ENCODE peak calls at places on chromosome 1, in four cellular contexts. One of them, this sample, is unnamed.

GRCh38 chr1:64933296-64934070 is 32.9 kb downstream of the JAK1 start:
- DNase-seq in activated CD4-positive, alpha-beta T cell treated with anti-CD3 and anti-CD28 coated beads, Interleukin-2, amount 50 U/mL, for 48 hours: no peak
- DNase-seq in iris pigment epithelial cell: peak
- DNase-seq in D341Med: no peak
- DNase-seq in this sample: no peak

GRCh38 chr1:181013144-181013543 is 9.5 kb downstream of the STX6 start:
- DNase-seq in activated CD4-positive, alpha-beta T cell treated with anti-CD3 and anti-CD28 coated beads, Interleukin-2, amount 50 U/mL, for 48 hours: no peak
- DNase-seq in iris pigment epithelial cell: peak
- DNase-seq in D341Med: no peak
- DNase-seq in this sample: no peak

GRCh38 chr1:155691992-155692528 is 3.2 kb downstream of the DAP3 start:
- DNase-seq in activated CD4-positive, alpha-beta T cell treated with anti-CD3 and anti-CD28 coated beads, Interleukin-2, amount 50 U/mL, for 48 hours: no peak
- DNase-seq in iris pigment epithelial cell: no peak
- DNase-seq in D341Med: peak
- DNase-seq in this sample: no peak

GRCh38 chr1:219498666-219499065 is 114.2 kb downstream of the ZC3H11B start:
- DNase-seq in activated CD4-positive, alpha-beta T cell treated with anti-CD3 and anti-CD28 coated beads, Interleukin-2, amount 50 U/mL, for 48 hours: no peak
- DNase-seq in iris pigment epithelial cell: peak
- DNase-seq in D341Med: no peak
- DNase-seq in this sample: no peak

GRCh38 chr1:85550784-85551516 is 29.6 kb upstream of the CCN1 start:
- DNase-seq in activated CD4-positive, alpha-beta T cell treated with anti-CD3 and anti-CD28 coated beads, Interleukin-2, amount 50 U/mL, for 48 hours: no peak
- DNase-seq in iris pigment epithelial cell: peak
- DNase-seq in D341Med: no peak
- DNase-seq in this sample: no peak

GRCh38 chr1:182615468-182616129 is 11.4 kb upstream of the RGS16 start:
- DNase-seq in activated CD4-positive, alpha-beta T cell treated with anti-CD3 and anti-CD28 coated beads, Interleukin-2, amount 50 U/mL, for 48 hours: peak
- DNase-seq in iris pigment epithelial cell: peak
- DNase-seq in D341Med: peak
- DNase-seq in this sample: no peak

GRCh38 chr1:168227620-168228019 is 1.8 kb downstream of the SFT2D2 start:
- DNase-seq in activated CD4-positive, alpha-beta T cell treated with anti-CD3 and anti-CD28 coated beads, Interleukin-2, amount 50 U/mL, for 48 hours: no peak
- DNase-seq in iris pigment epithelial cell: peak
- DNase-seq in D341Med: no peak
- DNase-seq in this sample: no peak

GRCh38 chr1:16351994-16352841 is at the start of gene FBXO42:
- DNase-seq in activated CD4-positive, alpha-beta T cell treated with anti-CD3 and anti-CD28 coated beads, Interleukin-2, amount 50 U/mL, for 48 hours: peak
- DNase-seq in iris pigment epithelial cell: peak
- DNase-seq in D341Med: peak
- DNase-seq in this sample: peak

GRCh38 chr1:88061106-88061829 is 622.8 kb upstream of the PKN2 start:
- DNase-seq in activated CD4-positive, alpha-beta T cell treated with anti-CD3 and anti-CD28 coated beads, Interleukin-2, amount 50 U/mL, for 48 hours: peak
- DNase-seq in iris pigment epithelial cell: peak
- DNase-seq in D341Med: peak
- DNase-seq in this sample: peak

GRCh38 chr1:1777950-1778826 is at the start of gene NADK:
- DNase-seq in activated CD4-positive, alpha-beta T cell treated with anti-CD3 and anti-CD28 coated beads, Interleukin-2, amount 50 U/mL, for 48 hours: peak
- DNase-seq in iris pigment epithelial cell: no peak
- DNase-seq in D341Med: peak
- DNase-seq in this sample: peak

GRCh38 chr1:15961492-15961891 is 14.4 kb downstream of the ZBTB17 start:
- DNase-seq in activated CD4-positive, alpha-beta T cell treated with anti-CD3 and anti-CD28 coated beads, Interleukin-2, amount 50 U/mL, for 48 hours: no peak
- DNase-seq in iris pigment epithelial cell: no peak
- DNase-seq in D341Med: no peak
- DNase-seq in this sample: no peak

GRCh38 chr1:101237229-101237837 is 514 bp downstream of the S1PR1 start:
- DNase-seq in activated CD4-positive, alpha-beta T cell treated with anti-CD3 and anti-CD28 coated beads, Interleukin-2, amount 50 U/mL, for 48 hours: no peak
- DNase-seq in iris pigment epithelial cell: peak
- DNase-seq in D341Med: peak
- DNase-seq in this sample: no peak

GRCh38 chr1:234983554-234983911 is 145.1 kb downstream of the TOMM20 start:
- DNase-seq in activated CD4-positive, alpha-beta T cell treated with anti-CD3 and anti-CD28 coated beads, Interleukin-2, amount 50 U/mL, for 48 hours: no peak
- DNase-seq in iris pigment epithelial cell: no peak
- DNase-seq in D341Med: no peak
- DNase-seq in this sample: no peak

GRCh38 chr1:234154320-234155251 is 218.7 kb upstream of the COA6 start:
- DNase-seq in activated CD4-positive, alpha-beta T cell treated with anti-CD3 and anti-CD28 coated beads, Interleukin-2, amount 50 U/mL, for 48 hours: peak
- DNase-seq in iris pigment epithelial cell: peak
- DNase-seq in D341Med: peak
- DNase-seq in this sample: no peak

GRCh38 chr1:233843523-233844204 is 60.8 kb upstream of the SLC35F3 start:
- DNase-seq in activated CD4-positive, alpha-beta T cell treated with anti-CD3 and anti-CD28 coated beads, Interleukin-2, amount 50 U/mL, for 48 hours: no peak
- DNase-seq in iris pigment epithelial cell: peak
- DNase-seq in D341Med: no peak
- DNase-seq in this sample: no peak

GRCh38 chr1:99685516-99686180 is 39.7 kb downstream of the PALMD start:
- DNase-seq in activated CD4-positive, alpha-beta T cell treated with anti-CD3 and anti-CD28 coated beads, Interleukin-2, amount 50 U/mL, for 48 hours: peak
- DNase-seq in iris pigment epithelial cell: peak
- DNase-seq in D341Med: peak
- DNase-seq in this sample: peak

GRCh38 chr1:205421728-205422127 is at the start of gene LEMD1:
- DNase-seq in activated CD4-positive, alpha-beta T cell treated with anti-CD3 and anti-CD28 coated beads, Interleukin-2, amount 50 U/mL, for 48 hours: no peak
- DNase-seq in iris pigment epithelial cell: no peak
- DNase-seq in D341Med: no peak
- DNase-seq in this sample: no peak

GRCh38 chr1:231286603-231287002 is 45.6 kb downstream of the GNPAT start:
- DNase-seq in activated CD4-positive, alpha-beta T cell treated with anti-CD3 and anti-CD28 coated beads, Interleukin-2, amount 50 U/mL, for 48 hours: no peak
- DNase-seq in iris pigment epithelial cell: no peak
- DNase-seq in D341Med: no peak
- DNase-seq in this sample: no peak

GRCh38 chr1:225987491-225988316 is 11.4 kb downstream of the SDE2 start:
- DNase-seq in activated CD4-positive, alpha-beta T cell treated with anti-CD3 and anti-CD28 coated beads, Interleukin-2, amount 50 U/mL, for 48 hours: no peak
- DNase-seq in iris pigment epithelial cell: peak
- DNase-seq in D341Med: no peak
- DNase-seq in this sample: no peak

GRCh38 chr1:33147275-33147996 is 34.4 kb downstream of the TRIM62 start:
- DNase-seq in activated CD4-positive, alpha-beta T cell treated with anti-CD3 and anti-CD28 coated beads, Interleukin-2, amount 50 U/mL, for 48 hours: no peak
- DNase-seq in iris pigment epithelial cell: no peak
- DNase-seq in D341Med: no peak
- DNase-seq in this sample: no peak

GRCh38 chr1:44048816-44049215 is 17.6 kb upstream of the SLC6A9 start:
- DNase-seq in activated CD4-positive, alpha-beta T cell treated with anti-CD3 and anti-CD28 coated beads, Interleukin-2, amount 50 U/mL, for 48 hours: no peak
- DNase-seq in iris pigment epithelial cell: peak
- DNase-seq in D341Med: no peak
- DNase-seq in this sample: no peak

GRCh38 chr1:206954616-206955342 is 8.5 kb upstream of the PIGR start:
- DNase-seq in activated CD4-positive, alpha-beta T cell treated with anti-CD3 and anti-CD28 coated beads, Interleukin-2, amount 50 U/mL, for 48 hours: no peak
- DNase-seq in iris pigment epithelial cell: no peak
- DNase-seq in D341Med: no peak
- DNase-seq in this sample: no peak

GRCh38 chr1:40944841-40945430 is 34.6 kb upstream of the CTPS1 start:
- DNase-seq in activated CD4-positive, alpha-beta T cell treated with anti-CD3 and anti-CD28 coated beads, Interleukin-2, amount 50 U/mL, for 48 hours: no peak
- DNase-seq in iris pigment epithelial cell: peak
- DNase-seq in D341Med: no peak
- DNase-seq in this sample: no peak

GRCh38 chr1:86779308-86780191 is 75.2 kb downstream of the SH3GLB1 start:
- DNase-seq in activated CD4-positive, alpha-beta T cell treated with anti-CD3 and anti-CD28 coated beads, Interleukin-2, amount 50 U/mL, for 48 hours: no peak
- DNase-seq in iris pigment epithelial cell: peak
- DNase-seq in D341Med: no peak
- DNase-seq in this sample: no peak

GRCh38 chr1:112515311-112516009 is 6.7 kb downstream of the WNT2B start:
- DNase-seq in activated CD4-positive, alpha-beta T cell treated with anti-CD3 and anti-CD28 coated beads, Interleukin-2, amount 50 U/mL, for 48 hours: no peak
- DNase-seq in iris pigment epithelial cell: peak
- DNase-seq in D341Med: no peak
- DNase-seq in this sample: no peak

GRCh38 chr1:216750031-216750627 is 26.9 kb upstream of the ESRRG start:
- DNase-seq in activated CD4-positive, alpha-beta T cell treated with anti-CD3 and anti-CD28 coated beads, Interleukin-2, amount 50 U/mL, for 48 hours: no peak
- DNase-seq in iris pigment epithelial cell: peak
- DNase-seq in D341Med: peak
- DNase-seq in this sample: no peak

GRCh38 chr1:101697057-101697456 is 299.7 kb downstream of the OLFM3 start:
- DNase-seq in activated CD4-positive, alpha-beta T cell treated with anti-CD3 and anti-CD28 coated beads, Interleukin-2, amount 50 U/mL, for 48 hours: no peak
- DNase-seq in iris pigment epithelial cell: peak
- DNase-seq in D341Med: no peak
- DNase-seq in this sample: no peak

GRCh38 chr1:214123061-214123784 is 135.4 kb downstream of the PROX1 start:
- DNase-seq in activated CD4-positive, alpha-beta T cell treated with anti-CD3 and anti-CD28 coated beads, Interleukin-2, amount 50 U/mL, for 48 hours: peak
- DNase-seq in iris pigment epithelial cell: peak
- DNase-seq in D341Med: peak
- DNase-seq in this sample: no peak

GRCh38 chr1:112849967-112850641 is 105.9 kb downstream of the SLC16A1 start:
- DNase-seq in activated CD4-positive, alpha-beta T cell treated with anti-CD3 and anti-CD28 coated beads, Interleukin-2, amount 50 U/mL, for 48 hours: no peak
- DNase-seq in iris pigment epithelial cell: no peak
- DNase-seq in D341Med: peak
- DNase-seq in this sample: no peak

GRCh38 chr1:235646463-235646862 is 3.1 kb downstream of the GNG4 start:
- DNase-seq in activated CD4-positive, alpha-beta T cell treated with anti-CD3 and anti-CD28 coated beads, Interleukin-2, amount 50 U/mL, for 48 hours: no peak
- DNase-seq in iris pigment epithelial cell: no peak
- DNase-seq in D341Med: peak
- DNase-seq in this sample: no peak

GRCh38 chr1:201184734-201185453 is 5.7 kb upstream of the IGFN1 start:
- DNase-seq in activated CD4-positive, alpha-beta T cell treated with anti-CD3 and anti-CD28 coated beads, Interleukin-2, amount 50 U/mL, for 48 hours: no peak
- DNase-seq in iris pigment epithelial cell: peak
- DNase-seq in D341Med: peak
- DNase-seq in this sample: no peak

This sample was measured in hypothalamus.